ENCODE peak calls at places on chromosomes 7 and 10, in six cellular contexts. S is HepG2, E is GM12891, I is K562, F is GM12878, G is H1. A is an unnamed sample.

GRCh38 chr7:158819571-158820203 is 9.6 kb downstream of the ESYT2 start:
- DNase-seq in F (no peak), S (no peak), I (peak), E (no peak), G (no peak), A (no peak)

GRCh38 chr7:18724311-18724710 is 228.8 kb downstream of the HDAC9 start:
- DNase-seq in I (no peak), E (no peak), F (no peak), S (no peak), G (no peak), A (no peak)

GRCh38 chr7:142646274-142646895 is 102.9 kb upstream of the PRSS1 start:
- DNase-seq in I (no peak), E (no peak), F (no peak), S (no peak), G (no peak), A (no peak)

GRCh38 chr10:3950676-3951275 is 165.8 kb upstream of the KLF6 start:
- DNase-seq in E (no peak), F (no peak), I (no peak), S (no peak), G (no peak), A (no peak)

GRCh38 chr10:6173203-6173602 is 29.5 kb upstream of the PFKFB3 start:
- DNase-seq in G (no peak), E (no peak), I (peak), F (no peak), S (peak), A (no peak)

GRCh38 chr10:35306852-35307251 is 29.5 kb upstream of the CCNY start:
- DNase-seq in E (no peak), S (peak), F (no peak), I (peak), G (no peak), A (no peak)

GRCh38 chr10:90227259-90227658 is 525.9 kb downstream of the KIF20B start:
- DNase-seq in E (no peak), G (no peak), I (no peak), S (no peak), F (no peak), A (no peak)

GRCh38 chr10:80413152-80413996 is 5.0 kb downstream of the PRXL2A start:
- DNase-seq in E (no peak), S (no peak), G (no peak), I (no peak), F (no peak), A (no peak)

GRCh38 chr10:43117031-43117776 is 21.0 kb upstream of the CSGALNACT2 start:
- DNase-seq in E (no peak), G (no peak), I (no peak), F (no peak), S (no peak), A (no peak)

GRCh38 chr10:102267748-102268147 is 22.4 kb downstream of the GBF1 start:
- DNase-seq in G (no peak), S (no peak), F (no peak), I (no peak), E (no peak), A (no peak)

GRCh38 chr7:122887848-122888247 is 1.6 kb upstream of the CADPS2 start:
- DNase-seq in E (no peak), I (no peak), G (no peak), S (no peak), F (no peak), A (no peak)

GRCh38 chr7:32762894-32763293 is 128.7 kb downstream of the KBTBD2 start:
- DNase-seq in F (no peak), S (no peak), G (no peak), E (no peak), I (no peak), A (no peak)

GRCh38 chr10:34748767-34749166 is 66.3 kb downstream of the PARD3 start:
- DNase-seq in E (no peak), S (no peak), G (no peak), I (peak), F (no peak), A (no peak)

GRCh38 chr10:129859536-129859935 is 104.5 kb downstream of the EBF3 start:
- DNase-seq in G (no peak), S (no peak), I (no peak), E (no peak), F (no peak), A (no peak)

GRCh38 chr10:129857242-129857960 is 106.7 kb downstream of the EBF3 start:
- DNase-seq in I (no peak), F (no peak), S (no peak), E (no peak), G (no peak), A (no peak)

GRCh38 chr10:129861776-129862530 is 102.1 kb downstream of the EBF3 start:
- DNase-seq in F (no peak), E (no peak), G (no peak), S (no peak), I (no peak), A (no peak)

GRCh38 chr10:129863231-129863663 is 100.8 kb downstream of the EBF3 start:
- DNase-seq in I (no peak), E (no peak), G (no peak), F (no peak), S (no peak), A (no peak)

GRCh38 chr10:129860396-129860795 is 103.7 kb downstream of the EBF3 start:
- DNase-seq in E (no peak), F (no peak), S (no peak), G (no peak), I (no peak), A (no peak)
- TF ChIP-seq POLR2AphosphoS5 in E (no peak), F (no peak), S (no peak), G (no peak), I (no peak), A (no peak)

GRCh38 chr7:27784399-27785053 is 44.6 kb downstream of the TAX1BP1 start:
- DNase-seq in E (no peak), S (peak), G (no peak), I (peak), F (no peak), A (no peak)
- TF ChIP-seq TAF1 in E (no peak), S (no peak), G (no peak), I (no peak), F (no peak), A (no peak)

DNA sequence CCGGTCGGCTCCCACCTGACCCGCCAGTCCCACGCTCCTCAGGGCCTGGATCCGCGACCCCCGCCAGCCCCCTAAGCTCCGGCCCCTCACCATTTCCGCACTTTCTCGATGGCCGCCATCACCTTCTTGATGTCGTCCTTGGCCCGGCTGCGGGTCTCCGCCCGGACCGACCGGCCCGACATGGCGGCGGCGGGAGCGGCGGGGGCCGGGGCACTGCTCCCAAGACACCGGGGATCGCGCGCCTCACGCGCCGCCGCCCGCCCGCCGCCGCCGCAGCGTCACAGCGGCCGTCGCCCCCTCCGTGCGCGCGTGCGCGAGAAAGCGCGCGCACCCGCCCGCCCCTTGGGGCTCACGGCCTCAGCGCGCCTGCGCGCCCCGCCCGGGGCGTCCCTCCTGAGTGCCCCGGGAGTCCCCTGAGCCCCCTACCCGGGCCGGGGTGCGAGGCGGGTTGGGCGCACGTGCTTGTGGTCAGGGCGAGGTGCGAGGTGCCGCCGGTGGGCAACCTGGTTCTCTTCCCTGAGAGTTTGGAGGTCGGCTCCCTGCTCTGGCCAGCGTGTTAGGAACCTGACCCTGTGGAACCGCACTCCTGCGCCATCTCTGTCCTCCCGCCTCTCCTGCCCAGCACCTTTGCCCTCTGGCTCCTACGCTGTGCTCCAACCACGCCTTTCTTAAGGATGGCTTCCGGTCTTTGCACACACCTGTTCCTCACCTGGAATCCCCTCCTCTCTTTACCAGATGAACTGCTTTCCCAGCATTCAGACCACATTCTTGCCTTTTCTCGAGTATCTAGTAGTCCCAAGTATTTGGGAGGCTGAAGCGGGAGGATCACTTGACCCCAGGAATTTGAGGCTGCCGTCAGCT is at the start of gene BCL7B:
- DNase-seq in E (peak), I (peak), G (peak), F (no peak), S (peak), A (peak)
- TF ChIP-seq POLR2A in E (peak), I (peak), G (peak), F (peak), S (peak), A (peak)

GRCh38 chr7:73994761-73995160 is 33.2 kb upstream of the ELN start:
- DNase-seq in G (no peak), E (no peak), I (no peak), F (no peak), S (no peak), A (no peak)

GRCh38 chr7:73994023-73994422 is 34.0 kb upstream of the ELN start:
- DNase-seq in S (no peak), F (no peak), E (no peak), G (no peak), I (no peak), A (no peak)

GRCh38 chr7:73991522-73992103 is 36.4 kb upstream of the ELN start:
- DNase-seq in E (no peak), I (no peak), G (no peak), F (no peak), S (no peak), A (no peak)

GRCh38 chr7:73995330-73995729 is 32.6 kb upstream of the ELN start:
- DNase-seq in E (no peak), S (no peak), I (no peak), F (no peak), G (no peak), A (no peak)

GRCh38 chr7:73992104-73992562 is 35.8 kb upstream of the ELN start:
- DNase-seq in E (no peak), S (no peak), G (no peak), F (no peak), I (no peak), A (no peak)
- TF ChIP-seq POLR2AphosphoS5 in E (no peak), S (no peak), G (no peak), F (no peak), I (no peak), A (no peak)

DNA sequence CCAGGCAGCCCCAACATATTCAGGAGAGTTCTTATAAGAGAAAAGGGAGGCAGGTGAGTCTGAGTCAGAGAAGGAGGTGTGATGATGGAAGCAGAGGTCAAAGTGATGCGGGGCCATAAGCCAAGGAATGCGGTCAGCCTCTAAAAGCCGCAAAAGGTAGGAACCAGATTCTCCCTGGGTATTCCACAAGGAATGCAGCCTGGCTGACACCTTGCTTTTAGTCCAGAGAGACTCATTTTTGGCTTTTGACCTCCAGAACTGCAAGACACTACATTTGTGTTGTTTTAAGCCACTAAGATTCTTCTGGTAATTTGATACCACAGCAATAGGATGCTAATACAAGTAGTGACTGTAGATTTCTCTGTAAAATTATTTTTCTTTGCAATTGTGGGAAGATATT is 151.5 kb upstream of the EEPD1 start:
- DNase-seq in G (no peak), I (no peak), F (no peak), E (no peak), S (no peak), A (no peak)
- TF ChIP-seq TAF1 in G (no peak), I (no peak), F (no peak), E (no peak), S (no peak), A (no peak)

GRCh38 chr7:37918526-37918925 is 1.9 kb upstream of the SFRP4 start:
- DNase-seq in E (no peak), F (no peak), I (no peak), S (no peak), G (no peak), A (no peak)

GRCh38 chr7:37921876-37922275 is 1.4 kb downstream of the EPDR1 start:
- DNase-seq in S (no peak), F (no peak), I (no peak), G (no peak), E (no peak), A (no peak)

GRCh38 chr7:37921340-37921805 is 933 bp downstream of the EPDR1 start:
- DNase-seq in F (no peak), S (peak), G (no peak), I (peak), E (no peak), A (no peak)

GRCh38 chr7:37920305-37920618 is 178 bp upstream of the EPDR1 start:
- DNase-seq in G (no peak), I (no peak), E (no peak), S (no peak), F (no peak), A (no peak)

DNA sequence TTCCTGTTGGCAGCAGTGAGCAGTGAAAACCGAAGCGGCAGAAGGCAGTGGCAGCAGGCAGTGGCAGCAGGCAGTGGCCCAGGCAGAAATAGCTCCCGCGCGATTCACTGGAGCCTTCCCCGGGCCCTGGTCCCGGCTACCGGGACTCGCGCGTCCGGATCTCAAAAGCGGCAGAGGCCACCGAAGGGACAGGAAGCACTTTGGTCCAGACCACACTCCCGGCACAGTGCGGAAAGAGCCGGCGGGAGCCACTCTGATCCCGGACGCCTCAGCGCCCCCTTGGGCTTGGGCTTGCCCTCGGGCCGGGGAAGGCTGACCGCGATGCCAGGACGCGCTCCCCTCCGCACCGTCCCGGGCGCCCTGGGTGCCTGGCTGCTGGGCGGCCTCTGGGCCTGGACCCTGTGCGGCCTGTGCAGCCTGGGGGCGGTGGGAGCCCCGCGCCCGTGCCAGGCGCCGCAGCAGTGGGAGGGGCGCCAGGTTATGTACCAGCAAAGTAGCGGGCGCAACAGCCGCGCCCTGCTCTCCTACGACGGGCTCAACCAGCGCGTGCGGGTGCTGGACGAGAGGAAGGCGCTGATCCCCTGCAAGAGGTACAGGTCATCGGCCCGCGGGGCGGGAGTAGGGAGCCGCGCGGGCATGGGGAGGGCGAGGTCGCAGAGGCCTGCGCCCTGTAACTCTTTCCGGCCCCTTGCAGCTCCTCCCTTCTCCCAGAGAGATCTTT is at the start of gene EPDR1:
- DNase-seq in I (no peak), S (peak), F (no peak), E (no peak), G (no peak), A (no peak)
- TF ChIP-seq POLR2A in I (no peak), S (peak), F (peak), E (no peak), G (no peak), A (no peak)

DNA sequence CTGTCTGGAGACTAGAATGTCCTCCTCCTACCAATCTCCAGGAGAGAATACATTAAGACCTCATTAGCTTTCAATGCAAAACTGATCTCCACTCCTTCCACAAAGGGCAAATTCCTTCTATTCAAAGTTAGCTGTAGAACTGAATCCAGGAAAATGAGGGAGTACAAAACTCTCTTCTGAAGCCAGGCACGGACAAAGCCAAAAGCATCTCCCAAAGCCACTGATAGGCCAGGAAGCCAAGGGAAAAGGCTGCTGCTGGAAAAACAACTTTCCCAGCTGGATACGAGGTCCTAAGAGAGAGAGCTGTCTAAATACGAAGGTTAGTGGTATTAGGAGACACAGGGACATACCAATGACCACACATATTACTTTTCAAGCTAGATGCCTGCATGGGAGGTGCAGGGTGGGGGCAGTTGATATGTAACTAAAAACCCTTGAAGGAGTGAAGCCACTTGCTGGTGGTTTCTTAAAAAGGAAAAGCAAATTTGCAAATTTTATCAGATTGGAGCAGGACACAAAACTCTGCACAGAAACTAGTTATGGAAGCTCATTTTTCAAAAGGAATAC is 43.6 kb downstream of the MKX start:
- DNase-seq in G (no peak), F (no peak), S (no peak), I (no peak), E (no peak), A (no peak)
- TF ChIP-seq POLR2AphosphoS5 in G (no peak), F (no peak), S (no peak), I (no peak), E (no peak), A (no peak)